ENCODE peak calls at places on chromosomes 6 and 20, in ten cellular contexts. One of them, this sample, is unnamed.

GRCh38 chr6:26104457-26105108 is 17.4 kb downstream of the HFE start:
- DNase-seq in endodermal cell: peak; percentile 76
- DNase-seq in HepG2: peak; percentile 90
- DNase-seq in left lung: no peak
- DNase-seq in PC-9: no peak
- DNase-seq in right lobe of liver: peak; percentile 81
- DNase-seq in adrenal gland: no peak
- DNase-seq in thoracic aorta: no peak
- DNase-seq in heart left ventricle: no peak
- DNase-seq in H1: no peak
- DNase-seq in this sample: no peak

GRCh38 chr20:11826334-11826733 is 91.4 kb upstream of the BTBD3 start:
- DNase-seq in endodermal cell: no peak
- DNase-seq in HepG2: no peak
- DNase-seq in left lung: no peak
- DNase-seq in PC-9: no peak
- DNase-seq in right lobe of liver: no peak
- DNase-seq in adrenal gland: no peak
- DNase-seq in thoracic aorta: no peak
- DNase-seq in heart left ventricle: no peak
- DNase-seq in H1: no peak
- DNase-seq in this sample: no peak

GRCh38 chr6:139133272-139133671 is 1.6 kb upstream of the HECA start:
- DNase-seq in endodermal cell: no peak
- DNase-seq in HepG2: peak; percentile 6
- DNase-seq in left lung: no peak
- DNase-seq in PC-9: no peak
- DNase-seq in right lobe of liver: no peak
- DNase-seq in adrenal gland: no peak
- DNase-seq in thoracic aorta: no peak
- DNase-seq in heart left ventricle: no peak
- DNase-seq in H1: no peak
- DNase-seq in this sample: no peak

GRCh38 chr20:11822116-11822794 is 95.4 kb upstream of the BTBD3 start:
- DNase-seq in endodermal cell: no peak
- DNase-seq in HepG2: no peak
- DNase-seq in left lung: no peak
- DNase-seq in PC-9: no peak
- DNase-seq in right lobe of liver: no peak
- DNase-seq in adrenal gland: no peak
- DNase-seq in thoracic aorta: no peak
- DNase-seq in heart left ventricle: no peak
- DNase-seq in H1: no peak
- DNase-seq in this sample: no peak

GRCh38 chr20:23249541-23249940 is 101.0 kb upstream of the NXT1 start:
- DNase-seq in endodermal cell: peak; percentile 38
- DNase-seq in HepG2: no peak
- DNase-seq in left lung: no peak
- DNase-seq in PC-9: no peak
- DNase-seq in right lobe of liver: no peak
- DNase-seq in adrenal gland: no peak
- DNase-seq in thoracic aorta: no peak
- DNase-seq in heart left ventricle: no peak
- DNase-seq in H1: no peak
- DNase-seq in this sample: no peak

GRCh38 chr6:82364087-82365010 is 732 bp downstream of the TPBG start:
- DNase-seq in endodermal cell: peak; percentile 89
- DNase-seq in HepG2: no peak
- DNase-seq in left lung: peak; percentile 48
- DNase-seq in PC-9: peak; percentile 53
- DNase-seq in right lobe of liver: peak; percentile 52
- DNase-seq in adrenal gland: no peak
- DNase-seq in thoracic aorta: peak; percentile 3
- DNase-seq in heart left ventricle: peak; percentile 72
- DNase-seq in H1: no peak
- DNase-seq in this sample: peak; percentile 77

GRCh38 chr6:114558153-114558552 is 215.3 kb upstream of the HS3ST5 start:
- DNase-seq in endodermal cell: no peak
- DNase-seq in HepG2: no peak
- DNase-seq in left lung: no peak
- DNase-seq in PC-9: no peak
- DNase-seq in right lobe of liver: no peak
- DNase-seq in adrenal gland: no peak
- DNase-seq in thoracic aorta: no peak
- DNase-seq in heart left ventricle: no peak
- DNase-seq in H1: no peak
- DNase-seq in this sample: no peak

GRCh38 chr6:6717008-6717763 is 128.7 kb downstream of the LY86 start:
- DNase-seq in endodermal cell: no peak
- DNase-seq in HepG2: no peak
- DNase-seq in left lung: no peak
- DNase-seq in PC-9: no peak
- DNase-seq in right lobe of liver: no peak
- DNase-seq in adrenal gland: no peak
- DNase-seq in thoracic aorta: no peak
- DNase-seq in heart left ventricle: no peak
- DNase-seq in H1: no peak
- DNase-seq in this sample: no peak

GRCh38 chr20:63874254-63874653 is 9.2 kb downstream of the TPD52L2 start:
- DNase-seq in endodermal cell: no peak
- DNase-seq in HepG2: no peak
- DNase-seq in left lung: no peak
- DNase-seq in PC-9: no peak
- DNase-seq in right lobe of liver: no peak
- DNase-seq in adrenal gland: no peak
- DNase-seq in thoracic aorta: no peak
- DNase-seq in heart left ventricle: no peak
- DNase-seq in H1: no peak
- DNase-seq in this sample: no peak

GRCh38 chr6:11770546-11771466 is 7.8 kb downstream of the ADTRP start:
- DNase-seq in endodermal cell: peak; percentile 80
- DNase-seq in HepG2: no peak
- DNase-seq in left lung: peak; percentile 91
- DNase-seq in PC-9: peak; percentile 100
- DNase-seq in right lobe of liver: peak; percentile 73
- DNase-seq in adrenal gland: peak; percentile 85
- DNase-seq in thoracic aorta: peak; percentile 70
- DNase-seq in heart left ventricle: peak; percentile 91
- DNase-seq in H1: no peak
- DNase-seq in this sample: peak; percentile 99

GRCh38 chr6:315226-315625 is 22.9 kb downstream of the DUSP22 start:
- DNase-seq in endodermal cell: no peak
- DNase-seq in HepG2: no peak
- DNase-seq in left lung: no peak
- DNase-seq in PC-9: no peak
- DNase-seq in right lobe of liver: no peak
- DNase-seq in adrenal gland: no peak
- DNase-seq in thoracic aorta: no peak
- DNase-seq in heart left ventricle: no peak
- DNase-seq in H1: no peak
- DNase-seq in this sample: no peak

GRCh38 chr20:1569417-1569861 is 11.9 kb upstream of the SIRPD start:
- DNase-seq in endodermal cell: no peak
- DNase-seq in HepG2: peak; percentile 18
- DNase-seq in left lung: peak; percentile 45
- DNase-seq in PC-9: peak; percentile 97
- DNase-seq in right lobe of liver: no peak
- DNase-seq in adrenal gland: peak; percentile 19
- DNase-seq in thoracic aorta: no peak
- DNase-seq in heart left ventricle: no peak
- DNase-seq in H1: no peak
- DNase-seq in this sample: no peak

GRCh38 chr6:27986928-27987725 is 30.1 kb downstream of the OR2B6 start:
- DNase-seq in endodermal cell: no peak
- DNase-seq in HepG2: no peak
- DNase-seq in left lung: no peak
- DNase-seq in PC-9: no peak
- DNase-seq in right lobe of liver: no peak
- DNase-seq in adrenal gland: no peak
- DNase-seq in thoracic aorta: no peak
- DNase-seq in heart left ventricle: no peak
- DNase-seq in H1: no peak
- DNase-seq in this sample: no peak

GRCh38 chr20:49786226-49786625 is 26.4 kb upstream of the SLC9A8 start:
- DNase-seq in endodermal cell: no peak
- DNase-seq in HepG2: no peak
- DNase-seq in left lung: no peak
- DNase-seq in PC-9: no peak
- DNase-seq in right lobe of liver: no peak
- DNase-seq in adrenal gland: no peak
- DNase-seq in thoracic aorta: no peak
- DNase-seq in heart left ventricle: no peak
- DNase-seq in H1: no peak
- DNase-seq in this sample: no peak

GRCh38 chr6:35505985-35506384 is 6.7 kb downstream of the TULP1 start:
- DNase-seq in endodermal cell: peak; percentile 65
- DNase-seq in HepG2: no peak
- DNase-seq in left lung: no peak
- DNase-seq in PC-9: no peak
- DNase-seq in right lobe of liver: no peak
- DNase-seq in adrenal gland: no peak
- DNase-seq in thoracic aorta: no peak
- DNase-seq in heart left ventricle: no peak
- DNase-seq in H1: no peak
- DNase-seq in this sample: no peak

GRCh38 chr6:35500782-35501181 is 3.9 kb upstream of the TEAD3 start:
- DNase-seq in endodermal cell: peak; percentile 56
- DNase-seq in HepG2: peak; percentile 34
- DNase-seq in left lung: no peak
- DNase-seq in PC-9: no peak
- DNase-seq in right lobe of liver: no peak
- DNase-seq in adrenal gland: no peak
- DNase-seq in thoracic aorta: no peak
- DNase-seq in heart left ventricle: no peak
- DNase-seq in H1: no peak
- DNase-seq in this sample: no peak

GRCh38 chr6:35501784-35502183 is 4.9 kb upstream of the TEAD3 start:
- DNase-seq in endodermal cell: no peak
- DNase-seq in HepG2: no peak
- DNase-seq in left lung: no peak
- DNase-seq in PC-9: no peak
- DNase-seq in right lobe of liver: no peak
- DNase-seq in adrenal gland: no peak
- DNase-seq in thoracic aorta: no peak
- DNase-seq in heart left ventricle: no peak
- DNase-seq in H1: no peak
- DNase-seq in this sample: no peak

GRCh38 chr6:35506536-35506935 is 6.2 kb downstream of the TULP1 start:
- DNase-seq in endodermal cell: no peak
- DNase-seq in HepG2: no peak
- DNase-seq in left lung: no peak
- DNase-seq in PC-9: no peak
- DNase-seq in right lobe of liver: no peak
- DNase-seq in adrenal gland: no peak
- DNase-seq in thoracic aorta: no peak
- DNase-seq in heart left ventricle: no peak
- DNase-seq in H1: no peak
- DNase-seq in this sample: no peak

DNA sequence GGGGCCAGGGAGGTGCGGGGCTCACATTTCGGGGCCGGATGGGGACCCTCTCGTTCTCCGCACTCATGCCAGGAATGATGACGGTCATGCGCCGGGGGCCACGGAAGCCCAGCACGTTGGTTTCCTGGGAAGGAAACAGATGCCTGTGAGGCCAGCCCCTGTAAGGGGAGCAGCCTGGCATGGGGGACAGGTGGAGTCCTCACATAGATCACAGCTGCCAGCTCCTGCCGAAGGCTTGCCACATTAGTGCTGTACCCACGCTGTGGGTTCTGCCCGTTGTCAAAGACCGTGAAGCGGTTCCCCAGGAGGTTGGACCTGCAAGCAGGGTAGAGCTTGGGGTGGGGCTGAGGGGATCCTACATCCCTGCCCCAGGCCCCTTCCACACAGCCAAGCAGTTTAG is 6.7 kb upstream of the TEAD3 start:
- DNase-seq in endodermal cell: no peak
- DNase-seq in HepG2: no peak
- DNase-seq in left lung: no peak
- DNase-seq in PC-9: no peak
- DNase-seq in right lobe of liver: no peak
- DNase-seq in adrenal gland: no peak
- DNase-seq in thoracic aorta: no peak
- DNase-seq in heart left ventricle: no peak
- DNase-seq in H1: no peak
- DNase-seq in this sample: no peak
- H3K27me3 ChIP-seq in endodermal cell: no peaks in the 10 kb centered on the region
- H3K27me3 ChIP-seq in HepG2: peaks cover 15% of the 10 kb centered on the region
- H3K27me3 ChIP-seq in left lung: peaks cover 82% of the 10 kb centered on the region
- H3K27me3 ChIP-seq in PC-9: no peaks in the 10 kb centered on the region
- H3K27me3 ChIP-seq in right lobe of liver: no peaks in the 10 kb centered on the region
- H3K27me3 ChIP-seq in adrenal gland: peaks cover 9% of the 10 kb centered on the region
- H3K27me3 ChIP-seq in thoracic aorta: peaks cover 4% of the 10 kb centered on the region
- H3K27me3 ChIP-seq in heart left ventricle: peaks cover 7% of the 10 kb centered on the region
- H3K27me3 ChIP-seq in H1: peaks cover 7% of the 10 kb centered on the region
- H3K27me3 ChIP-seq in this sample: no peaks in the 10 kb centered on the region

GRCh38 chr6:17281100-17281496 is at the start of gene RBM24:
- DNase-seq in endodermal cell: peak; percentile 90
- DNase-seq in HepG2: peak; percentile 66
- DNase-seq in left lung: peak; percentile 56
- DNase-seq in PC-9: no peak
- DNase-seq in right lobe of liver: peak; percentile 73
- DNase-seq in adrenal gland: peak; percentile 38
- DNase-seq in thoracic aorta: no peak
- DNase-seq in heart left ventricle: peak; percentile 66
- DNase-seq in H1: no peak
- DNase-seq in this sample: peak; percentile 64
- TF ChIP-seq CTCF in endodermal cell: peak; percentile 38
- TF ChIP-seq CTCF in HepG2: peak; percentile 64
- TF ChIP-seq CTCF in left lung: no peak
- TF ChIP-seq CTCF in PC-9: no peak
- TF ChIP-seq CTCF in right lobe of liver: no peak
- TF ChIP-seq CTCF in adrenal gland: no peak
- TF ChIP-seq CTCF in thoracic aorta: peak; percentile 35
- TF ChIP-seq CTCF in heart left ventricle: peak; percentile 24
- TF ChIP-seq CTCF in H1: peak; percentile 22
- TF ChIP-seq CTCF in this sample: no peak

GRCh38 chr6:35601331-35602132 is 87.2 kb downstream of the FKBP5 start:
- DNase-seq in endodermal cell: peak; percentile 86
- DNase-seq in HepG2: peak; percentile 63
- DNase-seq in left lung: no peak
- DNase-seq in PC-9: peak; percentile 87
- DNase-seq in right lobe of liver: no peak
- DNase-seq in adrenal gland: peak; percentile 56
- DNase-seq in thoracic aorta: no peak
- DNase-seq in heart left ventricle: no peak
- DNase-seq in H1: peak; percentile 9
- DNase-seq in this sample: peak; percentile 88
- H3K4me1 ChIP-seq in endodermal cell: peaks cover 16% of the 10 kb centered on the region
- H3K4me1 ChIP-seq in HepG2: peaks cover 40% of the 10 kb centered on the region
- H3K4me1 ChIP-seq in left lung: peaks cover 99% of the 10 kb centered on the region
- H3K4me1 ChIP-seq in PC-9: peaks cover 77% of the 10 kb centered on the region
- H3K4me1 ChIP-seq in right lobe of liver: peaks cover 37% of the 10 kb centered on the region
- H3K4me1 ChIP-seq in adrenal gland: peaks cover 90% of the 10 kb centered on the region
- H3K4me1 ChIP-seq in thoracic aorta: peaks cover 74% of the 10 kb centered on the region
- H3K4me1 ChIP-seq in heart left ventricle: peaks cover 47% of the 10 kb centered on the region
- H3K4me1 ChIP-seq in H1: peaks cover 4% of the 10 kb centered on the region
- H3K4me1 ChIP-seq in this sample: peaks cover 65% of the 10 kb centered on the region

DNA sequence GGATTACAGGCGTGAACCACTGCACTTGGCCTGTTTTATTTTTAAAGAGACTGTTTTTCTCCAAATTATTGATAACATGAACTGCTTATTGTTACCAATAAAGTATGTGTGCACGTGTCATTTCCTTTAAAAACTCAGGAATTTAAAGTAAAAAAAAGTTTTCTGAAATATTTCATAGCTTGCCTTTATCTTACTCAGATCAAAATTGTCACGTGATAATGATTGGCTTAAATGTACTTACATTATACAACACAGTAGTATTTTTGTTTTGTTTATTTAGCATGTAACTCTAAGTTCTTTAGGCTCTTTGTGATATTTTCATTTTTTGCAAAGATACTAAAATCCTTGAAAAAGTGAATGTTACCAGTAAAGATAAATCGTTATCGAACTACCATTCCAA is 174.1 kb downstream of the ZFAND3 start:
- DNase-seq in endodermal cell: no peak
- DNase-seq in HepG2: no peak
- DNase-seq in left lung: no peak
- DNase-seq in PC-9: no peak
- DNase-seq in right lobe of liver: no peak
- DNase-seq in adrenal gland: no peak
- DNase-seq in thoracic aorta: no peak
- DNase-seq in heart left ventricle: no peak
- DNase-seq in H1: no peak
- DNase-seq in this sample: no peak
- H3K27me3 ChIP-seq in endodermal cell: no peaks in the 10 kb centered on the region
- H3K27me3 ChIP-seq in HepG2: no peaks in the 10 kb centered on the region
- H3K27me3 ChIP-seq in left lung: no peaks in the 10 kb centered on the region
- H3K27me3 ChIP-seq in PC-9: no peaks in the 10 kb centered on the region
- H3K27me3 ChIP-seq in right lobe of liver: no peaks in the 10 kb centered on the region
- H3K27me3 ChIP-seq in adrenal gland: no peaks in the 10 kb centered on the region
- H3K27me3 ChIP-seq in thoracic aorta: no peaks in the 10 kb centered on the region
- H3K27me3 ChIP-seq in heart left ventricle: no peaks in the 10 kb centered on the region
- H3K27me3 ChIP-seq in H1: no peaks in the 10 kb centered on the region
- H3K27me3 ChIP-seq in this sample: no peaks in the 10 kb centered on the region

This sample was measured in tibial artery.